ENCODE peak calls at places on chromosome 7, in five cellular contexts. H is GM12878, L is HEK293T, A is HepG2, K is K562. O is an unnamed sample.

GRCh38 chr7:5218564-5219360 is 28.7 kb downstream of the WIPI2 start:
- DNase-seq in H (peak; percentile 97), L (no peak), A (no peak), K (no peak), O (no peak)

GRCh38 chr7:91248996-91249395 is 15.2 kb upstream of the FZD1 start:
- DNase-seq in H (no peak), L (no peak), A (no peak), K (no peak), O (peak; percentile 22)

GRCh38 chr7:121755286-121755685 is 117.7 kb upstream of the PTPRZ1 start:
- DNase-seq in H (no peak), L (no peak), A (no peak), K (no peak), O (no peak)

GRCh38 chr7:83921798-83922607 is 272.6 kb downstream of the SEMA3A start:
- DNase-seq in H (no peak), L (no peak), A (no peak), K (no peak), O (peak; percentile 53)

GRCh38 chr7:87225696-87226095 is 6.2 kb upstream of the TMEM243 start:
- DNase-seq in H (no peak), L (no peak), A (no peak), K (no peak), O (no peak)

GRCh38 chr7:960269-960871 is 5.9 kb upstream of the ADAP1 start:
- DNase-seq in H (no peak), L (no peak), A (peak; percentile 57), K (no peak), O (peak; percentile 56)

GRCh38 chr7:78099715-78100477 is 301.3 kb downstream of the PHTF2 start:
- DNase-seq in H (no peak), L (no peak), A (no peak), K (no peak), O (no peak)

GRCh38 chr7:979886-980571 is 3.0 kb upstream of the CYP2W1 start:
- DNase-seq in H (no peak), L (no peak), A (no peak), K (no peak), O (peak; percentile 89)

GRCh38 chr7:24576171-24577052 is 3.2 kb downstream of the PALS2 start:
- DNase-seq in H (peak; percentile 64), L (peak; percentile 52), A (peak; percentile 56), K (peak; percentile 73), O (peak; percentile 74)

GRCh38 chr7:134546903-134547737 is 1.8 kb upstream of the AKR1B15 start:
- DNase-seq in H (peak; percentile 37), L (peak; percentile 22), A (peak; percentile 50), K (peak; percentile 77), O (peak; percentile 60)

GRCh38 chr7:22137466-22137865 is 191.8 kb upstream of the CDCA7L start:
- DNase-seq in H (no peak), L (no peak), A (no peak), K (no peak), O (no peak)

GRCh38 chr7:28629216-28629848 is 217.0 kb downstream of the CREB5 start:
- DNase-seq in H (no peak), L (no peak), A (no peak), K (no peak), O (no peak)

GRCh38 chr7:95628831-95629439 is 32.6 kb upstream of the PDK4 start:
- DNase-seq in H (no peak), L (no peak), A (no peak), K (no peak), O (no peak)

GRCh38 chr7:103504505-103505135 is 58.6 kb upstream of the SLC26A5 start:
- DNase-seq in H (no peak), L (no peak), A (no peak), K (peak; percentile 64), O (no peak)

GRCh38 chr7:158327012-158327411 is 260.6 kb downstream of the PTPRN2 start:
- DNase-seq in H (no peak), L (no peak), A (no peak), K (no peak), O (no peak)

GRCh38 chr7:19353158-19353557 is 207.9 kb upstream of the FERD3L start:
- DNase-seq in H (no peak), L (no peak), A (no peak), K (no peak), O (no peak)

GRCh38 chr7:54960517-54960916 is 58.3 kb upstream of the EGFR start:
- DNase-seq in H (no peak), L (no peak), A (no peak), K (no peak), O (no peak)

GRCh38 chr7:166370-167060 is 25.9 kb upstream of the FAM20C start:
- DNase-seq in H (no peak), L (no peak), A (no peak), K (no peak), O (no peak)

GRCh38 chr7:114345494-114345893 is 69.1 kb upstream of the FOXP2 start:
- DNase-seq in H (no peak), L (no peak), A (no peak), K (no peak), O (no peak)

GRCh38 chr7:150738092-150739044 is 1.1 kb downstream of the GIMAP5 start:
- DNase-seq in H (no peak), L (no peak), A (no peak), K (no peak), O (no peak)

GRCh38 chr7:130292682-130293257 is at the start of gene CPA4:
- DNase-seq in H (no peak), L (no peak), A (no peak), K (no peak), O (no peak)

GRCh38 chr7:25963733-25964132 is 188.3 kb upstream of the NFE2L3 start:
- DNase-seq in H (no peak), L (no peak), A (no peak), K (no peak), O (no peak)

GRCh38 chr7:84536256-84536870 is 341.8 kb upstream of the SEMA3A start:
- DNase-seq in H (no peak), L (no peak), A (no peak), K (no peak), O (no peak)

GRCh38 chr7:73623798-73624668 is at the start of gene MLXIPL:
- DNase-seq in H (no peak), L (peak; percentile 98), A (peak; percentile 83), K (peak; percentile 96), O (peak; percentile 100)

GRCh38 chr7:44976746-44977196 is 2.0 kb downstream of the MYO1G start:
- DNase-seq in H (no peak), L (no peak), A (no peak), K (no peak), O (no peak)
- TF ChIP-seq FOXM1 in H (no peak), L (no peak), A (no peak), K (no peak), O (no peak)

GRCh38 chr7:16026253-16027020 is 340.0 kb upstream of the MEOX2 start:
- DNase-seq in H (no peak), L (no peak), A (no peak), K (no peak), O (no peak)

GRCh38 chr7:16027396-16027795 is 340.9 kb upstream of the MEOX2 start:
- DNase-seq in H (no peak), L (no peak), A (no peak), K (no peak), O (no peak)

GRCh38 chr7:16028103-16028502 is 341.6 kb upstream of the MEOX2 start:
- DNase-seq in H (no peak), L (no peak), A (no peak), K (no peak), O (no peak)

GRCh38 chr7:16023046-16023445 is 336.6 kb upstream of the MEOX2 start:
- DNase-seq in H (no peak), L (no peak), A (no peak), K (no peak), O (no peak)

GRCh38 chr7:16025696-16026095 is 339.2 kb upstream of the MEOX2 start:
- DNase-seq in H (no peak), L (no peak), A (no peak), K (no peak), O (no peak)
- TF ChIP-seq FOXM1 in H (no peak), L (no peak), A (no peak), K (no peak), O (no peak)

GRCh38 chr7:115561341-115562110 is 469.0 kb downstream of the TFEC start:
- DNase-seq in H (no peak), L (no peak), A (no peak), K (no peak), O (no peak)
- TF ChIP-seq FOXM1 in H (no peak), L (no peak), A (no peak), K (no peak), O (no peak)

GRCh38 chr7:101539784-101540183 is 89.3 kb downstream of the MYL10 start:
- DNase-seq in H (no peak), L (no peak), A (no peak), K (no peak), O (no peak)
- TF ChIP-seq FOXM1 in H (no peak), L (no peak), A (no peak), K (no peak), O (no peak)

GRCh38 chr7:127651556-127652332 is at the start of gene SND1:
- DNase-seq in H (peak; percentile 96), L (peak; percentile 92), A (peak; percentile 99), K (peak; percentile 100), O (peak; percentile 99)

GRCh38 chr7:127654404-127655392 is 2.7 kb downstream of the SND1 start:
- DNase-seq in H (no peak), L (peak; percentile 22), A (no peak), K (peak; percentile 35), O (no peak)

GRCh38 chr7:127650842-127651555 is 995 bp upstream of the SND1 start:
- DNase-seq in H (no peak), L (peak; percentile 38), A (no peak), K (no peak), O (peak; percentile 62)

GRCh38 chr7:127653396-127653795 is 1.4 kb downstream of the SND1 start:
- DNase-seq in H (no peak), L (no peak), A (no peak), K (no peak), O (no peak)

GRCh38 chr7:127652333-127653248 is 597 bp downstream of the SND1 start:
- DNase-seq in H (no peak), L (no peak), A (no peak), K (peak; percentile 73), O (no peak)
- TF ChIP-seq FOXM1 in H (no peak), L (no peak), A (no peak), K (peak; percentile 33), O (no peak)

O was measured in SK-N-SH.